ENCODE peak calls at places on chromosomes 3 and 15, in five cellular contexts. F, J, M, C and V are unnamed samples.

GRCh38 chr3:12463686-12464085 is 20.6 kb upstream of the TSEN2 start:
- DNase-seq in M (no peak), J (no peak), F (no peak), C (no peak), V (no peak)

GRCh38 chr15:77118787-77119410 is 48.0 kb upstream of the TSPAN3 start:
- DNase-seq in C (no peak), F (no peak), M (peak), J (no peak), V (no peak)

GRCh38 chr3:190362258-190362657 is 25.7 kb upstream of the CLDN16 start:
- DNase-seq in F (no peak), M (no peak), J (no peak), C (no peak), V (no peak)

GRCh38 chr3:195154111-195154791 is 116.7 kb downstream of the XXYLT1 start:
- DNase-seq in J (no peak), C (no peak), M (no peak), F (peak), V (no peak)

GRCh38 chr3:11172136-11172670 is 17.9 kb downstream of the HRH1 start:
- DNase-seq in M (no peak), C (peak), J (no peak), F (peak), V (no peak)

GRCh38 chr3:116453676-116454346 is 8.5 kb upstream of the LSAMP start:
- DNase-seq in F (no peak), J (no peak), C (no peak), M (no peak), V (no peak)

GRCh38 chr3:195103623-195104022 is 167.3 kb downstream of the XXYLT1 start:
- DNase-seq in C (peak), F (no peak), J (no peak), M (no peak), V (no peak)

GRCh38 chr3:142850395-142851023 is 38.4 kb downstream of the PCOLCE2 start:
- DNase-seq in J (no peak), C (no peak), F (no peak), M (peak), V (no peak)

GRCh38 chr3:161576733-161577510 is 80.3 kb downstream of the OTOL1 start:
- DNase-seq in M (no peak), F (no peak), J (no peak), C (no peak), V (no peak)

GRCh38 chr3:49681232-49681522 is 7.0 kb downstream of the APEH start:
- DNase-seq in M (no peak), J (no peak), C (no peak), F (no peak), V (no peak)

GRCh38 chr3:135581806-135582205 is 383.7 kb upstream of the PPP2R3A start:
- DNase-seq in J (no peak), C (no peak), F (no peak), M (no peak), V (no peak)

GRCh38 chr3:186241910-186242821 is 119.9 kb downstream of the DGKG start:
- DNase-seq in M (peak), F (no peak), J (no peak), C (peak), V (peak)

GRCh38 chr3:160170409-160171370 is 54.5 kb upstream of the C3orf80 start:
- DNase-seq in J (no peak), C (no peak), M (no peak), F (no peak), V (no peak)

GRCh38 chr3:134799393-134799792 is 4.3 kb downstream of the EPHB1 start:
- DNase-seq in J (no peak), F (no peak), C (no peak), M (no peak), V (peak)

GRCh38 chr3:127735767-127736693 is 63.3 kb downstream of the ABTB1 start:
- DNase-seq in F (peak), M (no peak), J (no peak), C (peak), V (no peak)

GRCh38 chr3:50100956-50101845 is 12.5 kb downstream of the RBM5 start:
- DNase-seq in C (no peak), F (no peak), J (no peak), M (no peak), V (no peak)

GRCh38 chr3:129558772-129559564 is 16.0 kb downstream of the H1-8 start:
- DNase-seq in J (no peak), M (no peak), F (no peak), C (peak), V (no peak)

GRCh38 chr3:11724615-11725339 is 81.1 kb upstream of the VGLL4 start:
- DNase-seq in M (no peak), C (no peak), J (no peak), F (no peak), V (no peak)

GRCh38 chr3:189936210-189936609 is 184.5 kb downstream of the P3H2 start:
- DNase-seq in F (no peak), J (no peak), M (no peak), C (no peak), V (no peak)

GRCh38 chr3:151146731-151147091 is 56.3 kb downstream of the GPR171 start:
- DNase-seq in J (no peak), C (no peak), F (no peak), M (no peak), V (no peak)

GRCh38 chr3:48472673-48472922 is 26.1 kb downstream of the ATRIP start:
- DNase-seq in F (no peak), M (peak), J (no peak), C (no peak), V (no peak)

GRCh38 chr3:17142516-17142915 is 257.8 kb downstream of the PLCL2 start:
- DNase-seq in M (no peak), F (no peak), C (no peak), J (no peak), V (no peak)

GRCh38 chr15:42622328-42622925 is 47.0 kb downstream of the STARD9 start:
- DNase-seq in F (no peak), C (no peak), J (no peak), M (no peak), V (no peak)

GRCh38 chr15:67419705-67420104 is 101.2 kb upstream of the C15orf61 start:
- DNase-seq in F (no peak), J (no peak), M (no peak), C (no peak), V (no peak)

GRCh38 chr15:52414936-52415335 is 113.7 kb downstream of the MYO5A start:
- DNase-seq in F (no peak), M (no peak), J (no peak), C (no peak), V (no peak)

GRCh38 chr3:40464339-40465110 is 7.4 kb downstream of the RPL14 start:
- DNase-seq in F (no peak), M (no peak), C (no peak), J (no peak), V (no peak)

GRCh38 chr3:50759015-50759414 is 84.3 kb downstream of the DOCK3 start:
- DNase-seq in M (no peak), C (no peak), F (no peak), J (no peak), V (no peak)

GRCh38 chr3:46695177-46695961 is 1.9 kb upstream of the ALS2CL start:
- DNase-seq in F (no peak), C (peak), J (peak), M (no peak), V (no peak)

GRCh38 chr3:101635954-101636798 is 40.8 kb downstream of the ZBTB11 start:
- DNase-seq in F (peak), C (peak), M (peak), J (peak), V (peak)

GRCh38 chr3:134860141-134860540 is 65.1 kb downstream of the EPHB1 start:
- DNase-seq in M (no peak), J (no peak), C (no peak), F (no peak), V (no peak)

GRCh38 chr3:13538520-13539284 is 10.2 kb upstream of the FBLN2 start:
- DNase-seq in F (no peak), M (no peak), J (no peak), C (peak), V (peak)
- H3K27ac ChIP-seq in F (no peak), M (peak), J (no peak), C (no peak), V (peak)

GRCh38 chr3:83934208-83935150 is 1024.3 kb upstream of the CADM2 start:
- DNase-seq in F (no peak), M (no peak), J (no peak), C (no peak), V (no peak)
- TF ChIP-seq CTCF in F (no peak), M (no peak), J (no peak), C (no peak), V (no peak)

GRCh38 chr3:194058189-194058571 is 77.8 kb upstream of the HES1 start:
- DNase-seq in M (no peak), J (no peak), F (peak), C (peak), V (peak)
- H3K4me3 ChIP-seq in M (no peak), J (peak), F (peak), C (peak), V (peak)

DNA sequence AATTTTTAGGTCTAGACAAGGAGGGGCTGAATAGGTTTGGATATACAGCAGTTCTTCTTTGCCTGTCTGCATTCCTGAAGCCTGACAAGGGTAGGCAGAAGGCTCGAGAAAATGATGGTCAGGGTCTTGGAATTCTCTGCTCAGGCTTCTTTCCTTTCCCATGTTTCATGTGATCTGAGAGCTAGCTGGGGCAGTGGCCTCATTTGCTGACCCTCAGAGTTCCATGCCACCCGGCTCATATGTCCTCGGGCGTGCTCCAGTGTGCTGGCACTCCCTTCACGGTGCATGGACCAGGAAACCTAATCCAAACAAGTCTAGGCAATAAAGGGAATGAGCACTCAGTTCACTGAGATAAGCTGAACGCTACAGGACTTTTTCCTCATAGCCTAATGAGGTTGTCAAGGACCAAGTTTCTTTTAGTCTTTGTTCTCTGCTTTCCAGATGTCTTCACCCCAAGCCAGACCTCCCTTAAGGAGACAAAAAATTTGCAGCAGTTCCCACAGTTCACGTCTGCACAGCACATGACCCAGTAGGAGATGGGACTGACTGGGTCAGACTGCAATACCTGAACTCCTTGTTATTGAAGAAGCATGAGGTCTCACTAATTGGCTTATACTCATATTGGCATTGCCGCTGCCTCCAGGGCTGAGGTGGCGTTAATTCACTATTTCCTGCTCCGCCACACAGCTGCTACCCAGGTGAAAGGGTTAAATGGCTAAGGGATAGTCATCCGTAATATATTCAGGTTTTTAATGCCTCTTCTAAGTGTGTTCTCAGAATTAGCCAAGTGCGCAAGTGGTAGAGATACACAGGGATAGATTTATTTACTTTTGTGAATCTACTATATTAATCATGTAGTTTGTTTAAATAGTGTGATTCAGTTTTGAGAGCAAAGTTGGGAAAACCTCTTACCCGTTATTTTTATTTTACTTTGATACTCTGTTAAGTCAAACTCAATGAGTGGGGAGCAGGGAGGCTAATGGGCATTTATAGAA is 15.3 kb upstream of the RTP4 start:
- DNase-seq in F (no peak), M (no peak), J (no peak), C (no peak), V (no peak)
- H3K27ac ChIP-seq in F (no peak), M (no peak), J (no peak), C (no peak), V (no peak)

GRCh38 chr3:42515976-42516375 is 13.5 kb downstream of the VIPR1 start:
- DNase-seq in M (no peak), J (no peak), F (no peak), C (no peak), V (no peak)
- TF ChIP-seq CTCF in M (no peak), J (no peak), F (no peak), C (no peak), V (no peak)

GRCh38 chr15:40340740-40341400 is at the start of gene CCDC9B:
- DNase-seq in C (peak), F (peak), M (peak), J (no peak), V (peak)
- H3K4me3 ChIP-seq in C (peak), F (peak), M (peak), J (no peak), V (peak)